ENCODE peak calls at places on chromosome 4, in six cellular contexts. N, R, T, I, O and A are unnamed samples.

GRCh38 chr4:5158825-5159224 is 107.5 kb downstream of the STK32B start:
- DNase-seq in N (no peak), R (no peak), T (no peak), I (no peak), O (no peak), A (no peak)

GRCh38 chr4:140136509-140136908 is 17.5 kb downstream of the MAML3 start:
- DNase-seq in N (no peak), R (no peak), T (no peak), I (no peak), O (no peak), A (no peak)

GRCh38 chr4:7412586-7412975 is 22.1 kb downstream of the PSAPL1 start:
- DNase-seq in N (no peak), R (no peak), T (no peak), I (no peak), O (no peak), A (no peak)

GRCh38 chr4:182339246-182339645 is 96.0 kb downstream of the TENM3 start:
- DNase-seq in N (no peak), R (no peak), T (no peak), I (no peak), O (no peak), A (no peak)

GRCh38 chr4:54473077-54473545 is 184.6 kb upstream of the KIT start:
- DNase-seq in N (peak; percentile 59), R (no peak), T (no peak), I (no peak), O (peak; percentile 51), A (no peak)

GRCh38 chr4:16225139-16225538 is 1.1 kb downstream of the TAPT1 start:
- DNase-seq in N (no peak), R (peak; percentile 31), T (peak; percentile 42), I (no peak), O (no peak), A (no peak)

GRCh38 chr4:40180356-40180755 is 16.5 kb upstream of the RHOH start:
- DNase-seq in N (no peak), R (no peak), T (no peak), I (no peak), O (peak; percentile 71), A (no peak)

GRCh38 chr4:49036528-49036927 is 50.5 kb downstream of the CWH43 start:
- DNase-seq in N (no peak), R (no peak), T (no peak), I (no peak), O (no peak), A (no peak)

GRCh38 chr4:56149601-56150000 is 200.9 kb downstream of the CEP135 start:
- DNase-seq in N (no peak), R (no peak), T (no peak), I (no peak), O (no peak), A (no peak)

DNA sequence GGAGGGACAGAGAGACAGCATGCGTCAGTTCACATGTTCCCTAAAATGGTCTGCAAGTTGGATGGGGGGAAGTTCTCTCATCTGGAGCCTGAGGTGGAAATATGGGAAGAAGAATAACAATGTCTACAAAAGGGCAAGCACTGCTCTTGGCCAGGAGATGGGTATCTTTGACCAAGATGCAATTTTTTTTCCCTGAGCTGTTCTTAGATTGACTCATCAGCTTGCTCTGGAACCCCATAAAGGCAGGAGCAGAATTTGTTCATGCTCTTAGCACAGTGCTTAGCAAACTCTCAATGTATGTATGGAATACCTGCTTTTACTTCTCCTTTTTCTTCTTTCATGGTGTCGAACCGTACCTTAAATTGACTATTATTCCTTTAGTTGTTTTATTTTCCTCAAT is 90.5 kb upstream of the ZNF827 start:
- DNase-seq in N (no peak), R (no peak), T (peak; percentile 70), I (no peak), O (no peak), A (no peak)
- TF ChIP-seq CTCF in N (no peak), R (peak; percentile 25), T (peak; percentile 43), I (no peak), O (no peak), A (no peak)

DNA sequence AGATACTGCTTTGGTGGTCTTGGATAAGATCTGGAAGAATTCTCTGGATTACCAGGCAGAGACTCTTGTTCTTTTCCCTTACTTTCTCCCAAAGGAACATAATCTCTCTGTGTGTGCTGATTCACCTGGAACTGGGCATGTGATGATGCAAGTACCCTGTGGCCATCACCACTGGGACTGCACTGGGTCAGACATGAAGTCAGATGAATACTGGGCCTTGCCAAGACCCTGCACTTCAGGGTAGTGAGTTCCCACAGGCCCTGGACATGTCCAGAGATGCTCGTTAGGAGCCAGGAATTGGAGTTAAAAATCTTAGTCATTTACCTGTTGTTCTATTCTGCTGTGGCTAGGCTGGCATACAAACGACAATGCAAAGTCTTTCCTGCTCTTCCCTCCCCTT is 290.1 kb upstream of the BMP3 start:
- DNase-seq in N (no peak), R (no peak), T (no peak), I (no peak), O (no peak), A (no peak)
- TF ChIP-seq CTCF in N (no peak), R (no peak), T (no peak), I (no peak), O (no peak), A (no peak)

GRCh38 chr4:51884606-51885005 is 41.7 kb downstream of the DCUN1D4 start:
- DNase-seq in N (no peak), R (no peak), T (no peak), I (no peak), O (no peak), A (no peak)

GRCh38 chr4:51880016-51880915 is 37.3 kb downstream of the DCUN1D4 start:
- DNase-seq in N (peak; percentile 83), R (no peak), T (no peak), I (no peak), O (no peak), A (no peak)

GRCh38 chr4:51885371-51885770 is 42.4 kb downstream of the DCUN1D4 start:
- DNase-seq in N (peak; percentile 44), R (peak; percentile 22), T (peak; percentile 24), I (no peak), O (no peak), A (no peak)

GRCh38 chr4:51884055-51884454 is 41.1 kb downstream of the DCUN1D4 start:
- DNase-seq in N (no peak), R (no peak), T (no peak), I (no peak), O (no peak), A (no peak)
- TF ChIP-seq CTCF in N (no peak), R (no peak), T (no peak), I (no peak), O (no peak), A (no peak)

DNA sequence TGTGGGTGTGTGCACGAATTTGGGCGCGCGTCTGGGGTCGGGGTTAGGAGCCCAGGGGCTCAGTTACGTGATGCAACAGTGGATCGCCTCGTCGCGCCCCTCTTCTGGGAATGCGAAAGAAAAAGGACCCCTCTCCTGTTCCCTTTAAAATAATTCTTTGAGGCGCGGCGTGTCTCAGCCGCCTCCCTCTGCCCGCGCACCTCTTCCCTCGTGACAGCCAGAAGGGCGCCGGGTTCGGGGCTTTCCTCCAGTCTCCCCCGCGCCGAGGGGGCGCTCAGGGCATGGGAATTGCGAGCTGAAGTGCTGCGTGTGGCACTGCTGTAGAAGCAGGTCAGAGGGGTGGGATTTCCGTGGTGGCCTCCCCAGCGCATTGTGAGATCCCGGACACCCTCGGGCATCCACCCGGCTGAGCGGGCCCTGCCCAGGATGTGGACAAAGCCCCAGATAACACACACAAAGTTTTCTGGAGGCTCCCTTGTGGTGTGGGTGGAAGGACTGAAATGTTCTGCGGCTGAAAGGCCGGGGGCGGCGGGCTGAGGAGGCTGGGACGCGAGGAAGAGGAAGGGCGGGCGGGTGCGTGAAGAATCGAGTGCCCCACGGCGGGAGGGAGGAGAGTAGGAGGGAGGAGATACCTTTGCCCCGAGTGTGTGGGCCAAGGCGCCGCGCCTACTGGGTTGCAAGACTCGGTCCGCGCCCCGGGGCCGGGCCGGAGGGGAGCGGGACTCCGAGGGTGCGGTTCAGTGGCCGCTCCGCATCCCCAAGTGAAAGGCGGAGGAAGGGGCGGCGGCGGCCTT is 697 bp downstream of the SEPTIN11 start:
- DNase-seq in N (peak; percentile 25), R (peak; percentile 61), T (peak; percentile 65), I (no peak), O (no peak), A (peak; percentile 40)
- TF ChIP-seq CTCF in N (peak; percentile 57), R (no peak), T (no peak), I (no peak), O (no peak), A (no peak)

DNA sequence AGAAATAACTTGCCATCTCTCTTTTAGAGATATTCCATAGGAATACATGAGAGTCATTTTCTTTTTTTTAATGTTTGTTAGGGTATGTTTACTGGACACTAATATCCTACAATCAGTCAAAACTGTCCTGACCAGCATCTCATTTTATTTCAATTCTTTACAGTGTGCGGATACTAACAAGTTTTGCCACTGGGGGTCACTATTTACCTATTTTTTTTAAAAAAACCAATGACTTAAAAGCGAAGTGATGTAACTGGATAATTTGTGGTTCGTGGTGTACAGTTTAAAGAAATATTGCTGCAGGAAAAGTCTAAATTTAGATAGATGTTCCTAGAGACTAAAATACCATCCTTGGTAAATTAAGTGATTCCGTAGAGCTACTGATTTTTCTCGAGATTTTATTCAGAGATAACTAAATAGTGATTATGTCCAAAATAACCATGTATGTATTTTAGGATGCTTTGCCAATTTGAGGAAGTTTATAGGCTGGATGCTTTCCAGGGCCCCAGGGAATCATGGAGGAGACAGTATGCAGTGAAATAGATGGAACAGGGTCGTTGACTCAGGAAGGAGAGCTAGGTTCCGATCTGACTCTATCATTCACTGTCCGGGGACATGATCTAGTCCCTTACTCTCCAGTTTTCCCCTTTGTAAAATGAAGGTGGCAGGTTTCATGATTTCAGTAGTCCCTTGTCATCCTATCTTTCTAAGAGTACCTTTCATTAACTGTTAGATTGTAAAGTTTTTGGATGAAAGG is 34.0 kb upstream of the GNPDA2 start:
- DNase-seq in N (peak; percentile 7), R (peak; percentile 22), T (peak; percentile 36), I (no peak), O (no peak), A (no peak)
- TF ChIP-seq CTCF in N (peak; percentile 46), R (peak; percentile 31), T (peak; percentile 41), I (peak; percentile 48), O (peak; percentile 37), A (peak; percentile 30)

GRCh38 chr4:2330119-2331042 is 68.5 kb upstream of the MXD4 start:
- DNase-seq in N (no peak), R (no peak), T (no peak), I (no peak), O (peak; percentile 60), A (no peak)
- TF ChIP-seq CTCF in N (no peak), R (no peak), T (no peak), I (no peak), O (no peak), A (no peak)

GRCh38 chr4:76984127-76984526 is 34.6 kb downstream of the SEPTIN11 start:
- DNase-seq in N (peak; percentile 10), R (peak; percentile 29), T (peak; percentile 77), I (no peak), O (no peak), A (no peak)
- TF ChIP-seq CTCF in N (peak; percentile 11), R (no peak), T (peak; percentile 23), I (peak; percentile 7), O (peak; percentile 28), A (no peak)

GRCh38 chr4:139085141-139085540 is 69.6 kb downstream of the NOCT start:
- DNase-seq in N (peak; percentile 11), R (peak; percentile 19), T (no peak), I (no peak), O (no peak), A (no peak)
- TF ChIP-seq CTCF in N (peak; percentile 42), R (peak; percentile 8), T (peak; percentile 4), I (no peak), O (peak; percentile 24), A (no peak)